ENCODE peak calls at places on chromosomes 6 and 20, in nine cellular contexts. One of them, this sample, is unnamed.
A peak's percentile ranks its signal among the peaks of the same experiment; 100 is the strongest.

GRCh38 chr6:143952386-143952785 is 55.7 kb downstream of the PLAGL1 start:
- DNase-seq in neural crest cell: no peak
- DNase-seq in neural progenitor cell: no peak
- DNase-seq in brain microvascular endothelial cell: no peak
- DNase-seq in upper lobe of left lung: no peak
- DNase-seq in H9: no peak
- DNase-seq in PC-3: no peak
- DNase-seq in HCT116: no peak
- DNase-seq in progenitor cell of endocrine pancreas: no peak
- DNase-seq in this sample: no peak

GRCh38 chr6:164108869-164109769 is 694.6 kb downstream of the QKI start:
- DNase-seq in neural crest cell: no peak
- DNase-seq in neural progenitor cell: no peak
- DNase-seq in brain microvascular endothelial cell: no peak
- DNase-seq in upper lobe of left lung: peak; percentile 33
- DNase-seq in H9: no peak
- DNase-seq in PC-3: peak; percentile 78
- DNase-seq in HCT116: no peak
- DNase-seq in progenitor cell of endocrine pancreas: no peak
- DNase-seq in this sample: peak; percentile 45

GRCh38 chr6:21256197-21256596 is 337.4 kb upstream of the SOX4 start:
- DNase-seq in neural crest cell: no peak
- DNase-seq in neural progenitor cell: no peak
- DNase-seq in brain microvascular endothelial cell: no peak
- DNase-seq in upper lobe of left lung: no peak
- DNase-seq in H9: no peak
- DNase-seq in PC-3: no peak
- DNase-seq in HCT116: no peak
- DNase-seq in progenitor cell of endocrine pancreas: no peak
- DNase-seq in this sample: no peak

GRCh38 chr6:165718486-165718885 is 55.4 kb upstream of the PDE10A start:
- DNase-seq in neural crest cell: no peak
- DNase-seq in neural progenitor cell: no peak
- DNase-seq in brain microvascular endothelial cell: peak; percentile 37
- DNase-seq in upper lobe of left lung: no peak
- DNase-seq in H9: no peak
- DNase-seq in PC-3: no peak
- DNase-seq in HCT116: no peak
- DNase-seq in progenitor cell of endocrine pancreas: no peak
- DNase-seq in this sample: no peak

GRCh38 chr6:25369043-25369442 is 89.9 kb downstream of the CARMIL1 start:
- DNase-seq in neural crest cell: no peak
- DNase-seq in neural progenitor cell: no peak
- DNase-seq in brain microvascular endothelial cell: no peak
- DNase-seq in upper lobe of left lung: no peak
- DNase-seq in H9: no peak
- DNase-seq in PC-3: no peak
- DNase-seq in HCT116: no peak
- DNase-seq in progenitor cell of endocrine pancreas: no peak
- DNase-seq in this sample: no peak

GRCh38 chr6:35273822-35274559 is 14.5 kb downstream of the ZNF76 start:
- DNase-seq in neural crest cell: no peak
- DNase-seq in neural progenitor cell: no peak
- DNase-seq in brain microvascular endothelial cell: no peak
- DNase-seq in upper lobe of left lung: no peak
- DNase-seq in H9: no peak
- DNase-seq in PC-3: no peak
- DNase-seq in HCT116: no peak
- DNase-seq in progenitor cell of endocrine pancreas: no peak
- DNase-seq in this sample: peak; percentile 25

GRCh38 chr20:54260116-54260515 is 52.2 kb downstream of the PFDN4 start:
- DNase-seq in neural crest cell: no peak
- DNase-seq in neural progenitor cell: no peak
- DNase-seq in brain microvascular endothelial cell: no peak
- DNase-seq in upper lobe of left lung: no peak
- DNase-seq in H9: no peak
- DNase-seq in PC-3: no peak
- DNase-seq in HCT116: no peak
- DNase-seq in progenitor cell of endocrine pancreas: no peak
- DNase-seq in this sample: no peak

GRCh38 chr6:82362868-82363267 is 749 bp upstream of the TPBG start:
- DNase-seq in neural crest cell: no peak
- DNase-seq in neural progenitor cell: peak; percentile 76
- DNase-seq in brain microvascular endothelial cell: peak; percentile 17
- DNase-seq in upper lobe of left lung: no peak
- DNase-seq in H9: peak; percentile 33
- DNase-seq in PC-3: peak; percentile 12
- DNase-seq in HCT116: no peak
- DNase-seq in progenitor cell of endocrine pancreas: no peak
- DNase-seq in this sample: peak; percentile 97

GRCh38 chr6:83702749-83703148 is 6.2 kb downstream of the SNAP91 start:
- DNase-seq in neural crest cell: no peak
- DNase-seq in neural progenitor cell: no peak
- DNase-seq in brain microvascular endothelial cell: no peak
- DNase-seq in upper lobe of left lung: no peak
- DNase-seq in H9: no peak
- DNase-seq in PC-3: no peak
- DNase-seq in HCT116: no peak
- DNase-seq in progenitor cell of endocrine pancreas: no peak
- DNase-seq in this sample: no peak

GRCh38 chr6:166777096-166777630 is 150.1 kb upstream of the RPS6KA2 start:
- DNase-seq in neural crest cell: no peak
- DNase-seq in neural progenitor cell: no peak
- DNase-seq in brain microvascular endothelial cell: no peak
- DNase-seq in upper lobe of left lung: no peak
- DNase-seq in H9: no peak
- DNase-seq in PC-3: no peak
- DNase-seq in HCT116: no peak
- DNase-seq in progenitor cell of endocrine pancreas: no peak
- DNase-seq in this sample: no peak

GRCh38 chr20:57440678-57441509 is 49.7 kb downstream of the RBM38 start:
- DNase-seq in neural crest cell: no peak
- DNase-seq in neural progenitor cell: peak; percentile 65
- DNase-seq in brain microvascular endothelial cell: no peak
- DNase-seq in upper lobe of left lung: peak; percentile 86
- DNase-seq in H9: peak; percentile 53
- DNase-seq in PC-3: no peak
- DNase-seq in HCT116: no peak
- DNase-seq in progenitor cell of endocrine pancreas: no peak
- DNase-seq in this sample: peak; percentile 85

GRCh38 chr6:128532827-128533226 is 12.4 kb upstream of the PTPRK start:
- DNase-seq in neural crest cell: no peak
- DNase-seq in neural progenitor cell: no peak
- DNase-seq in brain microvascular endothelial cell: no peak
- DNase-seq in upper lobe of left lung: no peak
- DNase-seq in H9: no peak
- DNase-seq in PC-3: peak; percentile 53
- DNase-seq in HCT116: no peak
- DNase-seq in progenitor cell of endocrine pancreas: no peak
- DNase-seq in this sample: no peak

DNA sequence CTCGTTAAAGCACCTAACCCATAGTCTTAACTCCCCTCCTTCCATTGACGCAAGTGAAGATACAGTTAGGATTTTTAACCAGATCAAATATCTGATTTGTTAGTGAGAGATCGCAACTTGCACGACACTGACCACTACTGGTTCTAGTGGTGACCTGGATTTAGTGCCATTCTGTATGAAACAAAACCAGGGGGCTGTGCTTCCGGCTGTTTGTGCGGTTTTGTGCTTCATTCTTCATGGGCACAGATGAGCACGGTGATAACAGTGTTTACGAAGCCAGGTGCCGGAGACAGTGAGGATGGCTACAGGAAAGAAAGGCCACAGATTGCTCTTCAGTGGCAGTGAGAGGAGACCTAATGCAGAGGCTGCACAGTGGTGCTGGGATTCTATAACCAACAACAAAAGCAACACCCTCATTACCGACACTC is 75.5 kb downstream of the NOL4L start:
- DNase-seq in neural crest cell: no peak
- DNase-seq in neural progenitor cell: no peak
- DNase-seq in brain microvascular endothelial cell: no peak
- DNase-seq in upper lobe of left lung: peak; percentile 31
- DNase-seq in H9: peak; percentile 26
- DNase-seq in PC-3: peak; percentile 85
- DNase-seq in HCT116: no peak
- DNase-seq in progenitor cell of endocrine pancreas: no peak
- DNase-seq in this sample: no peak
- TF ChIP-seq CTCF in neural crest cell: peak; percentile 30
- TF ChIP-seq CTCF in neural progenitor cell: peak; percentile 33
- TF ChIP-seq CTCF in brain microvascular endothelial cell: peak; percentile 58
- TF ChIP-seq CTCF in upper lobe of left lung: no peak
- TF ChIP-seq CTCF in H9: peak; percentile 37
- TF ChIP-seq CTCF in PC-3: peak; percentile 75
- TF ChIP-seq CTCF in HCT116: peak; percentile 14
- TF ChIP-seq CTCF in progenitor cell of endocrine pancreas: peak; percentile 35
- TF ChIP-seq CTCF in this sample: no peak

DNA sequence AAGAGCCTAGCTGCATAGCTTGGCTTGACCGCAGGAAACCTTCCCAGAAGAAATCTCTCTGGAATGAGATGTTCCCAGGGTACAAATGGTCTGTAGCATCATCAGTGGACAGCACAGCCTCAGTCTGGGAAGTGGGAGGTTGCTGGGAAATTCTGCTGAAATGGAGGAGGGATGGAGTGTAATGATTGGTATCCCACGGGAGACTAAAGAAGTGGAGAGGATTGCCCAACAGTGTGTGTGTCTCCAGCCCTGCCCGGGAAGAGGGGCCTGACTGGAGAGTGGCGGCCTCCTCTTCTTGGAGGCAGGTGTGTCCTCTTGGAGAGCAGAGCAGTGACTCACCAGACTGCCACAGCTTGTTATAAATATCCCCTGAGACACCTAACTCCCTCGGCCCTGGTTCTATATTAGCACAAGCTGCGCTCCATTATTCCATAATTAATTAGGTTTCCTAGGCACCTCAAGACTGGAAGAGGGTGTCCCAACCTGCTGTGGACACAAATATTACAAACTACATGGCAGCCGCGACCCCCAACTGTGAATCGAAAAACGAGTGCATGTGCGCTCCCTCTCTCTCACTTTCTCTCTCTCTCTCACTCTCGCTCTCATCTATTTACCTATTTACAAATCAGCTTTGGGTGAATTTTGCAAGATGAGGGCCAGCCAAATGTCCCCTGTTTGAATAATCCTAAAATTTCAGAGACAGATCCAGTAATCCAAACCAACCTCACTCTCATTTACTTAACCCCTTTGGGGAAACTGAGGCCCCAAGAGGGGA is 68.8 kb downstream of the FGD2 start:
- DNase-seq in neural crest cell: no peak
- DNase-seq in neural progenitor cell: no peak
- DNase-seq in brain microvascular endothelial cell: no peak
- DNase-seq in upper lobe of left lung: no peak
- DNase-seq in H9: no peak
- DNase-seq in PC-3: peak; percentile 14
- DNase-seq in HCT116: no peak
- DNase-seq in progenitor cell of endocrine pancreas: no peak
- DNase-seq in this sample: peak; percentile 78
- TF ChIP-seq CTCF in neural crest cell: no peak
- TF ChIP-seq CTCF in neural progenitor cell: no peak
- TF ChIP-seq CTCF in brain microvascular endothelial cell: no peak
- TF ChIP-seq CTCF in upper lobe of left lung: no peak
- TF ChIP-seq CTCF in H9: no peak
- TF ChIP-seq CTCF in PC-3: no peak
- TF ChIP-seq CTCF in HCT116: no peak
- TF ChIP-seq CTCF in progenitor cell of endocrine pancreas: no peak
- TF ChIP-seq CTCF in this sample: no peak

GRCh38 chr6:51613558-51613957 is 473.9 kb downstream of the PKHD1 start:
- DNase-seq in neural crest cell: no peak
- DNase-seq in neural progenitor cell: no peak
- DNase-seq in brain microvascular endothelial cell: no peak
- DNase-seq in upper lobe of left lung: no peak
- DNase-seq in H9: no peak
- DNase-seq in PC-3: peak; percentile 62
- DNase-seq in HCT116: no peak
- DNase-seq in progenitor cell of endocrine pancreas: no peak
- DNase-seq in this sample: no peak

GRCh38 chr6:51619042-51619799 is 468.2 kb downstream of the PKHD1 start:
- DNase-seq in neural crest cell: no peak
- DNase-seq in neural progenitor cell: peak; percentile 3
- DNase-seq in brain microvascular endothelial cell: no peak
- DNase-seq in upper lobe of left lung: no peak
- DNase-seq in H9: no peak
- DNase-seq in PC-3: no peak
- DNase-seq in HCT116: no peak
- DNase-seq in progenitor cell of endocrine pancreas: no peak
- DNase-seq in this sample: no peak

GRCh38 chr6:51614725-51615124 is 472.7 kb downstream of the PKHD1 start:
- DNase-seq in neural crest cell: no peak
- DNase-seq in neural progenitor cell: no peak
- DNase-seq in brain microvascular endothelial cell: no peak
- DNase-seq in upper lobe of left lung: no peak
- DNase-seq in H9: no peak
- DNase-seq in PC-3: peak; percentile 9
- DNase-seq in HCT116: no peak
- DNase-seq in progenitor cell of endocrine pancreas: no peak
- DNase-seq in this sample: no peak

GRCh38 chr6:51618563-51618962 is 468.9 kb downstream of the PKHD1 start:
- DNase-seq in neural crest cell: no peak
- DNase-seq in neural progenitor cell: peak; percentile 48
- DNase-seq in brain microvascular endothelial cell: no peak
- DNase-seq in upper lobe of left lung: no peak
- DNase-seq in H9: no peak
- DNase-seq in PC-3: peak; percentile 46
- DNase-seq in HCT116: no peak
- DNase-seq in progenitor cell of endocrine pancreas: no peak
- DNase-seq in this sample: no peak
- TF ChIP-seq CTCF in neural crest cell: peak; percentile 65
- TF ChIP-seq CTCF in neural progenitor cell: peak; percentile 57
- TF ChIP-seq CTCF in brain microvascular endothelial cell: no peak
- TF ChIP-seq CTCF in upper lobe of left lung: peak; percentile 14
- TF ChIP-seq CTCF in H9: peak; percentile 62
- TF ChIP-seq CTCF in PC-3: peak; percentile 65
- TF ChIP-seq CTCF in HCT116: peak; percentile 30
- TF ChIP-seq CTCF in progenitor cell of endocrine pancreas: peak; percentile 60
- TF ChIP-seq CTCF in this sample: no peak

GRCh38 chr20:59082981-59083380 is 40.4 kb upstream of the PRELID3B start:
- DNase-seq in neural crest cell: no peak
- DNase-seq in neural progenitor cell: no peak
- DNase-seq in brain microvascular endothelial cell: peak; percentile 16
- DNase-seq in upper lobe of left lung: no peak
- DNase-seq in H9: no peak
- DNase-seq in PC-3: peak; percentile 82
- DNase-seq in HCT116: no peak
- DNase-seq in progenitor cell of endocrine pancreas: no peak
- DNase-seq in this sample: peak; percentile 59

GRCh38 chr20:59082077-59082740 is 39.6 kb upstream of the PRELID3B start:
- DNase-seq in neural crest cell: no peak
- DNase-seq in neural progenitor cell: no peak
- DNase-seq in brain microvascular endothelial cell: no peak
- DNase-seq in upper lobe of left lung: no peak
- DNase-seq in H9: no peak
- DNase-seq in PC-3: peak; percentile 71
- DNase-seq in HCT116: peak; percentile 23
- DNase-seq in progenitor cell of endocrine pancreas: no peak
- DNase-seq in this sample: peak; percentile 6

GRCh38 chr20:59086923-59087322 is 44.3 kb upstream of the PRELID3B start:
- DNase-seq in neural crest cell: no peak
- DNase-seq in neural progenitor cell: no peak
- DNase-seq in brain microvascular endothelial cell: no peak
- DNase-seq in upper lobe of left lung: no peak
- DNase-seq in H9: no peak
- DNase-seq in PC-3: no peak
- DNase-seq in HCT116: no peak
- DNase-seq in progenitor cell of endocrine pancreas: no peak
- DNase-seq in this sample: no peak

GRCh38 chr20:59084041-59084841 is 41.7 kb upstream of the PRELID3B start:
- DNase-seq in neural crest cell: no peak
- DNase-seq in neural progenitor cell: no peak
- DNase-seq in brain microvascular endothelial cell: no peak
- DNase-seq in upper lobe of left lung: peak; percentile 42
- DNase-seq in H9: no peak
- DNase-seq in PC-3: no peak
- DNase-seq in HCT116: no peak
- DNase-seq in progenitor cell of endocrine pancreas: no peak
- DNase-seq in this sample: no peak

GRCh38 chr20:59087829-59088433 is 45.3 kb upstream of the PRELID3B start:
- DNase-seq in neural crest cell: peak; percentile 74
- DNase-seq in neural progenitor cell: peak; percentile 86
- DNase-seq in brain microvascular endothelial cell: peak; percentile 69
- DNase-seq in upper lobe of left lung: peak; percentile 84
- DNase-seq in H9: peak; percentile 72
- DNase-seq in PC-3: peak; percentile 90
- DNase-seq in HCT116: peak; percentile 52
- DNase-seq in progenitor cell of endocrine pancreas: peak; percentile 64
- DNase-seq in this sample: peak; percentile 58
- TF ChIP-seq CTCF in neural crest cell: peak; percentile 96
- TF ChIP-seq CTCF in neural progenitor cell: peak; percentile 98
- TF ChIP-seq CTCF in brain microvascular endothelial cell: peak; percentile 98
- TF ChIP-seq CTCF in upper lobe of left lung: peak; percentile 91
- TF ChIP-seq CTCF in H9: peak; percentile 97
- TF ChIP-seq CTCF in PC-3: peak; percentile 98
- TF ChIP-seq CTCF in HCT116: peak; percentile 91
- TF ChIP-seq CTCF in progenitor cell of endocrine pancreas: peak; percentile 96
- TF ChIP-seq CTCF in this sample: peak; percentile 97